ENCODE peak calls at places on chromosomes 4 and X, in seven cellular contexts. E is left ventricle myocardium superior; L is EH; D is RPMI8226; P is activated CD4-positive, CD25-positive, alpha-beta regulatory T cell; H is anterior cingulate cortex; T is lower lobe of right lung. O is an unnamed sample.
A peak's percentile ranks its signal among the peaks of the same experiment; 100 is the strongest.

GRCh38 chr4:41550308-41550707 is 12.4 kb downstream of the LIMCH1 start:
- DNase-seq in E (no peak), L (peak; percentile 30), D (no peak), P (no peak), H (no peak), T (no peak), O (no peak)

GRCh38 chr4:30073001-30073710 is 647.0 kb upstream of the PCDH7 start:
- DNase-seq in E (no peak), L (no peak), D (no peak), P (no peak), H (no peak), T (no peak), O (no peak)

GRCh38 chr4:85391011-85391410 is 83.9 kb upstream of the ARHGAP24 start:
- DNase-seq in E (no peak), L (no peak), D (no peak), P (no peak), H (no peak), T (no peak), O (no peak)

GRCh38 chr4:44326716-44327115 is 121.9 kb downstream of the KCTD8 start:
- DNase-seq in E (no peak), L (no peak), D (no peak), P (no peak), H (no peak), T (no peak), O (no peak)

GRCh38 chr4:152578670-152579069 is 42.8 kb upstream of the FBXW7 start:
- DNase-seq in E (no peak), L (no peak), D (no peak), P (no peak), H (no peak), T (no peak), O (peak; percentile 56)

GRCh38 chrX:68754406-68754805 is 74.4 kb upstream of the EFNB1 start:
- DNase-seq in E (no peak), L (no peak), D (no peak), P (no peak), H (no peak), T (no peak), O (no peak)

GRCh38 chrX:148043456-148043855 is 62.3 kb downstream of the FMR1NB start:
- DNase-seq in E (no peak), L (peak; percentile 0), D (no peak), P (no peak), H (no peak), T (no peak), O (no peak)

GRCh38 chr4:141802324-141802723 is 165.9 kb downstream of the IL15 start:
- DNase-seq in E (no peak), L (peak; percentile 93), D (no peak), P (no peak), H (no peak), T (no peak), O (no peak)

GRCh38 chr4:147409350-147409749 is 71.5 kb upstream of the EDNRA start:
- DNase-seq in E (no peak), L (peak; percentile 6), D (no peak), P (no peak), H (no peak), T (no peak), O (no peak)

GRCh38 chr4:174222266-174222872 is 61.1 kb downstream of the FBXO8 start:
- DNase-seq in E (no peak), L (peak; percentile 37), D (peak; percentile 39), P (no peak), H (no peak), T (no peak), O (peak; percentile 41)

GRCh38 chrX:9677098-9677739 is 88.4 kb downstream of the GPR143 start:
- DNase-seq in E (no peak), L (peak; percentile 46), D (peak; percentile 79), P (no peak), H (no peak), T (no peak), O (no peak)

GRCh38 chr4:115058533-115058932 is 54.9 kb downstream of the NDST4 start:
- DNase-seq in E (no peak), L (no peak), D (no peak), P (no peak), H (no peak), T (no peak), O (no peak)

GRCh38 chr4:102705391-102705935 is 55.3 kb downstream of the MANBA start:
- DNase-seq in E (no peak), L (peak; percentile 6), D (no peak), P (no peak), H (no peak), T (no peak), O (peak; percentile 54)

GRCh38 chrX:9033586-9033985 is 341 bp downstream of the FAM9B start:
- DNase-seq in E (no peak), L (no peak), D (no peak), P (no peak), H (no peak), T (no peak), O (no peak)

GRCh38 chrX:107924136-107924746 is 57.9 kb downstream of the TEX13B start:
- DNase-seq in E (no peak), L (no peak), D (no peak), P (no peak), H (no peak), T (no peak), O (no peak)

GRCh38 chr4:101232074-101232776 is 115.1 kb downstream of the PPP3CA start:
- DNase-seq in E (no peak), L (peak; percentile 84), D (peak; percentile 69), P (no peak), H (no peak), T (no peak), O (no peak)

GRCh38 chrX:41666251-41666650 is 22.5 kb upstream of the GPR34 start:
- DNase-seq in E (no peak), L (peak; percentile 25), D (no peak), P (no peak), H (no peak), T (no peak), O (no peak)

GRCh38 chr4:2714918-2715317 is 41.2 kb downstream of the TNIP2 start:
- DNase-seq in E (no peak), L (no peak), D (no peak), P (no peak), H (no peak), T (no peak), O (no peak)

GRCh38 chrX:153724252-153725038 is at the start of the genes ABCD1 and BCAP31:
- DNase-seq in E (peak; percentile 93), L (peak; percentile 90), D (peak; percentile 92), P (peak; percentile 80), H (peak; percentile 79), T (peak; percentile 90), O (peak; percentile 92)

GRCh38 chr4:38529189-38530115 is 134.5 kb upstream of the KLF3 start:
- DNase-seq in E (no peak), L (no peak), D (peak; percentile 50), P (no peak), H (no peak), T (peak; percentile 66), O (peak; percentile 15)

GRCh38 chr4:34289489-34289888 is 1954.8 kb downstream of the ARAP2 start:
- DNase-seq in E (no peak), L (no peak), D (no peak), P (no peak), H (no peak), T (no peak), O (no peak)

GRCh38 chrX:150482537-150483217 is 85.7 kb upstream of the MTM1 start:
- DNase-seq in E (no peak), L (peak; percentile 61), D (no peak), P (peak; percentile 1), H (peak; percentile 4), T (no peak), O (peak; percentile 61)

GRCh38 chr4:2101346-2102044 is 42.4 kb downstream of the NAT8L start:
- DNase-seq in E (no peak), L (peak; percentile 53), D (no peak), P (no peak), H (no peak), T (no peak), O (no peak)

GRCh38 chr4:82429728-82430192 is 502 bp downstream of the HNRNPDL start:
- DNase-seq in E (no peak), L (no peak), D (no peak), P (no peak), H (peak; percentile 76), T (no peak), O (peak; percentile 71)

GRCh38 chrX:17078031-17078730 is 131.7 kb downstream of the REPS2 start:
- DNase-seq in E (no peak), L (peak; percentile 78), D (no peak), P (no peak), H (no peak), T (no peak), O (peak; percentile 32)

GRCh38 chrX:145464650-145465049 is 217.3 kb downstream of the SPANXN1 start:
- DNase-seq in E (no peak), L (no peak), D (no peak), P (no peak), H (no peak), T (no peak), O (no peak)

GRCh38 chrX:111170017-111170416 is 74.0 kb downstream of the PAK3 start:
- DNase-seq in E (no peak), L (no peak), D (no peak), P (no peak), H (no peak), T (no peak), O (no peak)

GRCh38 chr4:185634066-185634652 is 98.9 kb upstream of the PDLIM3 start:
- DNase-seq in E (no peak), L (no peak), D (no peak), P (no peak), H (no peak), T (no peak), O (peak; percentile 44)

GRCh38 chrX:71671043-71671829 is 3.9 kb downstream of the LOC101059915 start:
- DNase-seq in E (no peak), L (no peak), D (no peak), P (peak; percentile 16), H (no peak), T (no peak), O (no peak)

GRCh38 chrX:97984641-97985040 is 1100.9 kb downstream of the RPA4 start:
- DNase-seq in E (no peak), L (peak; percentile 1), D (no peak), P (no peak), H (no peak), T (no peak), O (peak; percentile 52)

GRCh38 chr4:43987331-43987944 is 461.2 kb downstream of the KCTD8 start:
- DNase-seq in E (no peak), L (no peak), D (no peak), P (no peak), H (no peak), T (no peak), O (no peak)

GRCh38 chr4:88112856-88113255 is 45.6 kb downstream of the ABCG2 start:
- DNase-seq in E (no peak), L (no peak), D (no peak), P (no peak), H (no peak), T (no peak), O (no peak)

GRCh38 chr4:183182873-183183725 is 84.0 kb downstream of the WWC2 start:
- DNase-seq in E (no peak), L (peak; percentile 91), D (peak; percentile 16), P (no peak), H (no peak), T (peak; percentile 51), O (peak; percentile 100)

GRCh38 chrX:108165349-108166111 is 74.0 kb downstream of the ATG4A start:
- DNase-seq in E (no peak), L (peak; percentile 44), D (peak; percentile 19), P (no peak), H (peak; percentile 1), T (no peak), O (peak; percentile 66)

GRCh38 chr4:112296949-112297483 is at the start of gene ALPK1:
- DNase-seq in E (no peak), L (peak; percentile 89), D (peak; percentile 36), P (no peak), H (no peak), T (no peak), O (no peak)

GRCh38 chrX:71366674-71367256 is 608 bp downstream of the TAF1 start:
- DNase-seq in E (peak; percentile 26), L (peak; percentile 38), D (peak; percentile 21), P (no peak), H (peak; percentile 5), T (peak; percentile 44), O (peak; percentile 10)

GRCh38 chr4:56649445-56650258 is 31.4 kb downstream of the HOPX start:
- DNase-seq in E (no peak), L (no peak), D (no peak), P (no peak), H (no peak), T (no peak), O (no peak)